ENCODE peak calls at places on chromosomes 13 and 19, in seven cellular contexts. P, G, Y, A, X, T and F are unnamed samples.

GRCh38 chr13:26340812-26341211 is 86.9 kb downstream of the CDK8 start:
- DNase-seq in P (no peak), G (no peak), Y (no peak), A (no peak), X (no peak), T (no peak), F (no peak)

GRCh38 chr19:28633223-28634030 is 579.5 kb downstream of the UQCRFS1 start:
- DNase-seq in P (peak), G (no peak), Y (peak), A (no peak), X (no peak), T (peak), F (peak)

GRCh38 chr13:40981949-40982348 is 37.2 kb downstream of the ELF1 start:
- DNase-seq in P (no peak), G (no peak), Y (no peak), A (no peak), X (no peak), T (no peak), F (no peak)

GRCh38 chr19:4059493-4059880 is 7.2 kb downstream of the ZBTB7A start:
- DNase-seq in P (no peak), G (no peak), Y (no peak), A (no peak), X (no peak), T (no peak), F (no peak)

GRCh38 chr19:32469796-32470195 is 64.2 kb downstream of the DPY19L3 start:
- DNase-seq in P (no peak), G (no peak), Y (no peak), A (no peak), X (no peak), T (no peak), F (no peak)

GRCh38 chr13:73421310-73421912 is 362.6 kb downstream of the KLF5 start:
- DNase-seq in P (no peak), G (peak), Y (no peak), A (no peak), X (no peak), T (no peak), F (no peak)

GRCh38 chr19:6753178-6754031 is 13.8 kb downstream of the SH2D3A start:
- DNase-seq in P (peak), G (peak), Y (peak), A (peak), X (peak), T (peak), F (peak)

GRCh38 chr13:74107598-74107997 is 26.6 kb downstream of the KLF12 start:
- DNase-seq in P (no peak), G (no peak), Y (no peak), A (no peak), X (no peak), T (no peak), F (no peak)

GRCh38 chr13:42373048-42373812 is 101.3 kb downstream of the AKAP11 start:
- DNase-seq in P (no peak), G (no peak), Y (no peak), A (no peak), X (no peak), T (no peak), F (no peak)

GRCh38 chr19:3508771-3509535 is 2.8 kb downstream of the FZR1 start:
- DNase-seq in P (no peak), G (no peak), Y (no peak), A (no peak), X (no peak), T (no peak), F (no peak)

GRCh38 chr19:41928221-41928683 is at the start of gene ERFL:
- DNase-seq in P (no peak), G (no peak), Y (peak), A (no peak), X (no peak), T (peak), F (peak)

GRCh38 chr19:46402725-46403124 is 10.6 kb downstream of the CCDC8 start:
- DNase-seq in P (no peak), G (no peak), Y (no peak), A (no peak), X (no peak), T (no peak), F (no peak)

GRCh38 chr19:13748169-13748884 is 16.0 kb upstream of the MRI1 start:
- DNase-seq in P (peak), G (no peak), Y (peak), A (no peak), X (no peak), T (peak), F (peak)

GRCh38 chr13:98489446-98490194 is 87.3 kb downstream of the STK24 start:
- DNase-seq in P (no peak), G (no peak), Y (no peak), A (no peak), X (no peak), T (peak), F (no peak)

GRCh38 chr13:31380728-31381127 is 181.0 kb downstream of the B3GLCT start:
- DNase-seq in P (no peak), G (no peak), Y (no peak), A (no peak), X (no peak), T (no peak), F (no peak)

GRCh38 chr19:2548966-2549365 is 73.0 kb downstream of the GADD45B start:
- DNase-seq in P (no peak), G (no peak), Y (no peak), A (no peak), X (no peak), T (no peak), F (no peak)

GRCh38 chr13:87147076-87147475 is 524.1 kb upstream of the SLITRK5 start:
- DNase-seq in P (no peak), G (no peak), Y (no peak), A (no peak), X (no peak), T (no peak), F (no peak)

GRCh38 chr13:109396266-109396665 is 390.1 kb downstream of the IRS2 start:
- DNase-seq in P (no peak), G (no peak), Y (no peak), A (no peak), X (no peak), T (no peak), F (no peak)

GRCh38 chr13:48998893-48999292 is 23.2 kb downstream of the FNDC3A start:
- DNase-seq in P (no peak), G (no peak), Y (no peak), A (no peak), X (no peak), T (no peak), F (no peak)

GRCh38 chr13:49248433-49249002 is 793 bp downstream of the CDADC1 start:
- DNase-seq in P (peak), G (no peak), Y (no peak), A (no peak), X (peak), T (peak), F (no peak)

GRCh38 chr19:44985445-44985844 is 15.8 kb upstream of the RELB start:
- DNase-seq in P (no peak), G (no peak), Y (no peak), A (no peak), X (no peak), T (no peak), F (no peak)

GRCh38 chr19:39059302-39059701 is 24.9 kb upstream of the ACP7 start:
- DNase-seq in P (no peak), G (no peak), Y (no peak), A (no peak), X (no peak), T (no peak), F (no peak)

GRCh38 chr13:109165417-109165904 is 536.0 kb downstream of the MYO16 start:
- DNase-seq in P (no peak), G (no peak), Y (no peak), A (no peak), X (no peak), T (no peak), F (no peak)

GRCh38 chr13:72221276-72221962 is 354.4 kb upstream of the DACH1 start:
- DNase-seq in P (peak), G (peak), Y (peak), A (no peak), X (peak), T (no peak), F (peak)

GRCh38 chr19:30719189-30719990 is 347.2 kb downstream of the ZNF536 start:
- DNase-seq in P (peak), G (no peak), Y (peak), A (no peak), X (no peak), T (peak), F (peak)

GRCh38 chr19:3061214-3062161 is 807 bp downstream of the TLE5 start:
- DNase-seq in P (no peak), G (no peak), Y (peak), A (no peak), X (no peak), T (peak), F (no peak)

GRCh38 chr13:30776661-30777060 is 41.3 kb downstream of the ALOX5AP start:
- DNase-seq in P (no peak), G (no peak), Y (no peak), A (no peak), X (no peak), T (no peak), F (no peak)

GRCh38 chr13:112605531-112605990 is 17.6 kb upstream of the TUBGCP3 start:
- DNase-seq in P (no peak), G (no peak), Y (no peak), A (no peak), X (no peak), T (no peak), F (no peak)

GRCh38 chr19:18743281-18743825 is 47.8 kb downstream of the COMP start:
- DNase-seq in P (no peak), G (no peak), Y (peak), A (no peak), X (no peak), T (peak), F (no peak)

GRCh38 chr13:29487466-29488454 is 107.7 kb downstream of the SLC7A1 start:
- DNase-seq in P (no peak), G (no peak), Y (no peak), A (no peak), X (peak), T (no peak), F (no peak)

GRCh38 chr13:33272531-33273124 is 12.9 kb downstream of the STARD13 start:
- DNase-seq in P (no peak), G (no peak), Y (no peak), A (no peak), X (peak), T (no peak), F (no peak)

GRCh38 chr13:35882722-35883497 is 248.3 kb downstream of the DCLK1 start:
- DNase-seq in P (no peak), G (no peak), Y (no peak), A (no peak), X (no peak), T (no peak), F (no peak)

GRCh38 chr19:45264781-45265317 is 13.8 kb downstream of the MARK4 start:
- DNase-seq in P (no peak), G (no peak), Y (no peak), A (no peak), X (no peak), T (no peak), F (no peak)

GRCh38 chr13:32409561-32410440 is 18.1 kb downstream of the N4BP2L1 start:
- DNase-seq in P (peak), G (no peak), Y (no peak), A (no peak), X (no peak), T (no peak), F (no peak)

GRCh38 chr19:28638445-28638844 is 574.5 kb downstream of the UQCRFS1 start:
- DNase-seq in P (no peak), G (no peak), Y (peak), A (no peak), X (no peak), T (no peak), F (no peak)

GRCh38 chr13:41029629-41030028 is 10.5 kb upstream of the ELF1 start:
- DNase-seq in P (no peak), G (no peak), Y (no peak), A (no peak), X (no peak), T (no peak), F (no peak)

GRCh38 chr19:33268162-33268991 is 34.0 kb downstream of the CEBPA start:
- DNase-seq in P (no peak), G (no peak), Y (no peak), A (no peak), X (no peak), T (no peak), F (no peak)

GRCh38 chr19:11265785-11266236 is 3.5 kb upstream of the DOCK6 start:
- DNase-seq in P (no peak), G (peak), Y (peak), A (no peak), X (peak), T (no peak), F (peak)

GRCh38 chr19:48713041-48713863 is 6.3 kb downstream of the MAMSTR start:
- DNase-seq in P (peak), G (no peak), Y (peak), A (no peak), X (no peak), T (peak), F (peak)
- TF ChIP-seq JUND in P (no peak), G (no peak), Y (no peak), A (no peak), X (no peak), T (no peak), F (no peak)

DNA sequence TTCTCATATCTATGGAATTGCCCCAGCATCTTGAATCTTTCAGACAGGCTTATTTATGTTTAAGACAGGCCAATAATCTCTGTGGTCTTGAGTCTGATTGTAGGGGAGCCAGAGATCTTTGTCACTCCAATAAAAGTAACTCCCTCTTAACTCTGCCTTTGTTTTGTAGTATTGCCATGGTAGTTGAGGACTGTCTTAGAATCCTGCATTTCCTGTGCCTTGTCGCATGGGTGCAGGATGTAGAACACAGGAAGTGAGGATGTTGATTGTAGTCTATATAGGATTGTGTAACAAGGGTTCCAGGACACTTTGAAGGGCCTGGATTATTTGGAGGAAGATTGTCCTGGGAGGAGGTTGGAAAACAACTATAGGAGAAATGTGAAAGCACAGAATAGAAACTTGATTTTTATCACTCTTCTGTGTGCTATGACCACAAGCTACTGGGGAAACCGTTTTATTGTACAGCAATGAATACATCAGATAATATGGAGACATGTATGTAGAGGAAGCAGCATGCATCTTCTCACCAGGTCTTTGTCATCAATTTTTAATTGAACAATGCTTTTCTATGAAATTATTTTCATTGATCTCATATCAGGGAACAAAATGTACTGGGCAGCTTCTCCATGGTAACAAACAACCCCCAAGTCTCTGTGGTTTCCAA is 411.7 kb downstream of the FGF9 start:
- DNase-seq in P (no peak), G (no peak), Y (no peak), A (no peak), X (no peak), T (no peak), F (no peak)
- TF ChIP-seq JUND in P (no peak), G (no peak), Y (no peak), A (no peak), X (no peak), T (no peak), F (no peak)

DNA sequence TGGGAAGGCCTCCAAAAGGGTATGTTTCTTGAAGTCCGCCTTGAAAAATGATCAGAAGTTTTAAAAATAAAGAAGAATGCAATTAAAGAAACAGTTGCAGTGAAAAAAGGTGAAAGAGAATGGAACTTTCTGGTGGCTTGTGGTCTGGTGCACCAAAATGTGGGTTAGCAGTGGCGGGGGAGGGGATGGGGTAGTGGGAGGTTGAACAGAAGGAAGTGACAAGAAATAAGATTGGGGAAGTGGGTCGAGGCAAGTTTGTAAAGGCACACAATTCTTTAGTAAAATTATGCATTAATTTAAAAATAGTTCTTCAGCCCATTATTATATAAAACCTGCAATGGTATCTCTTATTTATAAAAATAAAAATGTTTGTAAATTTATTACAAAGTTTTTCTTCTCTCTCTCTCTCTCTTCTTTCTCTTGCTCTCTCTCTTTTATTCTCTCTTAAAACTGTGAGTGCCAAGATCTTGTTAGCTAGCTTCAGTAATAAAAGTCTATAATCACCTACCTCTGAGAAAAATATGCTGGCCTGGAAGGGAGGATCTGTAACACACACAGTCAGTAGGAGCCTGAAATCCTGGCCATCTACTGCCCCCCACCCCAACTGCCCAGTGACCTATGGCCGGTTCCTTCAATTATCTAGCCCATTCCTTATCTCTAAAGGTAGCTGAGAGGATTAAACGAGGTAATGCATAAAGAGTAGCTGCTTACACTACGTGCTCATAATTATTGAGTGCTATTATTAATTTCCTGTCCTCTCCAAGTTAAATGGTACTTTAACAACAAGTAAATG is 2.2 kb downstream of the LCP1 start:
- DNase-seq in P (no peak), G (no peak), Y (peak), A (no peak), X (no peak), T (no peak), F (no peak)
- TF ChIP-seq JUND in P (no peak), G (no peak), Y (no peak), A (no peak), X (no peak), T (no peak), F (no peak)

DNA sequence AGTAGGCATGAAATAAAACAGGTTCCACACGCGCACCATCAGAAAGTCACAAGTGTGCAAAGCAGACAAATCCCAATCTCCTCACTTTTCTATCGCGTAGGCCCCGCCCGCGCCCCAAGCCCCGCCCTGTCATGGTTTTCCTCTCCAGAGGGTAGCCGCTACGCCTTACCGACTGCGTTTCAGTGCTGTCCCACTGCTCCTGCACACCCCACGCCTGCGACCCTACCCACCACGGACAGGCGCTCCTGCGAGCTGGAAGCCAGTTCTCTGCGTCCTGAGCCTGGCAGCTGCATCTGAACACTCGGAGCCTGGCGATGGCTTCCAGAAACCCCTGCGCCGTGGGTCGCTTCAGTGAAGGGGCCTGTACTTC is 379 bp upstream of the ZNF470 start:
- DNase-seq in P (no peak), G (no peak), Y (no peak), A (no peak), X (no peak), T (peak), F (peak)
- TF ChIP-seq JUND in P (no peak), G (no peak), Y (no peak), A (no peak), X (no peak), T (no peak), F (no peak)

GRCh38 chr13:97440598-97440997 is 6.6 kb downstream of the RAP2A start:
- DNase-seq in P (no peak), G (no peak), Y (no peak), A (no peak), X (no peak), T (no peak), F (no peak)
- TF ChIP-seq JUND in P (no peak), G (no peak), Y (no peak), A (no peak), X (no peak), T (no peak), F (no peak)

DNA sequence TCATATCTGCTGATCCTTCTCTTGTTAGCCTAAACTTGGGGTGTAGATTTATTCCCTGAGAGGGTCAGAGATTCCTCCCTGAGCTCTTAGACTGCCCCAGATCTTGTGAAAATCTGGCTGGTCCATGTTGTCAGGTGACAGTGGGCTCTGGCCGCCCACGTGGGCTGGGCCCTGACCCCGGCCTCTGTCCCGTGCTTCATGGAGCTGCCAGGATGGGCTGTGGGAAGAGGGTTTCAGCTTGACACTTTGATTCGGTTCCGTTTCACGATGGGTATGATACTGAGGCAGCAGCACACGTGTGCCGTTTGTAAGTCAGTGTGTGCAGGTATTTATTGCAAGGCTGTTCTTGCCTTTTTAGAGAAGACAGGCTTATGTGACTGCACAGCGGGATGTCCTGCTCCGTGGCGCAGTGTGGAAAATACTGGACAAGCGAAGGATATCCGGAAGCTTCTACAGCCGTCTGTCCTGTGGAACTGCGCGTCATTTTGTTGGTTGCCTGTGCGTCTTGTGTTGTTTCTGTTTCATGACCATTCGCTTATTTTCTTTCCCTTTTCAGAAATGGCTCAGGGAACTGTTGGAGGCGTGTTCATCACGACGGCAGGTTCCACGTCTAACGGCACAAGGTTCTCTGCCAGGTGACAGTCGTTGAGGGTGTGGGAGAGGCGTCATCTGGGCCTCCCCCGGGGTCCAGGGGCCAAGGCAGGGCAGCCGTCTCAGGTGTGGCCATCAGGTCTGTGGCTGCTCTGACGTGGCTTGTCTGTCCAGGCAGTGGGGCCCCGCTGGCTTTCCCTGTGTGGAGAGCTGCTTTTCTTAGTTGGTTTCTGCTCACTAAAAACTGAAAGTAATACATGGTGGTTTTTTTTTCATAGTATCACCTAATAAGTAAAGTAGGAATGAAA is 20.5 kb downstream of the ATP4B start:
- DNase-seq in P (no peak), G (no peak), Y (no peak), A (no peak), X (no peak), T (no peak), F (no peak)
- TF ChIP-seq JUND in P (no peak), G (no peak), Y (no peak), A (no peak), X (no peak), T (no peak), F (no peak)